ENCODE peak calls at places on chromosomes 11 and 22, in five cellular contexts. T, W, Z, I and R are unnamed samples.

GRCh38 chr11:117316197-117316961 is at the start of gene BACE1:
- DNase-seq in I (peak), W (peak), T (peak), Z (peak), R (peak)

GRCh38 chr11:10326080-10326964 is 21.4 kb downstream of the ADM start:
- DNase-seq in I (peak), Z (no peak), T (no peak), W (peak), R (no peak)

GRCh38 chr11:33724644-33725035 is 11.6 kb downstream of the CD59 start:
- DNase-seq in Z (no peak), I (peak), W (peak), T (no peak), R (no peak)

GRCh38 chr11:17014774-17015638 is 792 bp upstream of the PLEKHA7 start:
- DNase-seq in I (no peak), T (no peak), W (peak), Z (peak), R (no peak)

GRCh38 chr11:75820636-75821035 is 5.6 kb downstream of the UVRAG start:
- DNase-seq in I (peak), T (no peak), W (peak), Z (no peak), R (no peak)

GRCh38 chr22:30129636-30130035 is 49.4 kb downstream of the HORMAD2 start:
- DNase-seq in T (no peak), Z (no peak), I (no peak), W (no peak), R (no peak)

GRCh38 chr22:50507421-50507990 is at the start of gene LMF2:
- DNase-seq in W (no peak), I (peak), T (no peak), Z (peak), R (peak)

GRCh38 chr22:43343262-43343988 is at the start of gene SCUBE1:
- DNase-seq in I (peak), W (peak), T (no peak), Z (peak), R (no peak)

GRCh38 chr11:71211631-71212030 is 40.7 kb downstream of the SHANK2 start:
- DNase-seq in T (no peak), W (no peak), Z (no peak), I (no peak), R (no peak)

GRCh38 chr22:20777420-20778177 is 3.7 kb downstream of the SERPIND1 start:
- DNase-seq in Z (no peak), I (peak), T (no peak), W (peak), R (no peak)

GRCh38 chr11:119374632-119375394 is 6.7 kb downstream of the USP2 start:
- DNase-seq in T (peak), W (no peak), Z (no peak), I (peak), R (no peak)

GRCh38 chr22:45612451-45612901 is 59.2 kb upstream of the ATXN10 start:
- DNase-seq in T (no peak), Z (no peak), I (peak), W (peak), R (no peak)

GRCh38 chr11:26286472-26287066 is 45.4 kb upstream of the ANO3 start:
- DNase-seq in I (no peak), W (peak), T (no peak), Z (no peak), R (no peak)

GRCh38 chr11:112539741-112540140 is 279.1 kb upstream of the PLET1 start:
- DNase-seq in T (no peak), Z (no peak), I (no peak), W (no peak), R (no peak)

GRCh38 chr11:63985812-63986155 is 454 bp upstream of the OTUB1 start:
- DNase-seq in T (no peak), Z (no peak), W (no peak), I (no peak), R (no peak)

GRCh38 chr11:43585877-43586608 is 94.5 kb upstream of the HSD17B12 start:
- DNase-seq in W (no peak), I (no peak), T (no peak), Z (no peak), R (no peak)